ENCODE peak calls at places on chromosomes 13 and 19, in six cellular contexts. F, L, K, H, J and A are unnamed samples.
A peak's percentile ranks its signal among the peaks of the same experiment; 100 is the strongest.

GRCh38 chr19:7348587-7349230 is at the start of gene ARHGEF18:
- DNase-seq in F (peak; percentile 94), L (peak; percentile 64), K (peak; percentile 73), H (peak; percentile 90), J (no peak), A (no peak)

GRCh38 chr19:3142292-3142670 is 6.4 kb downstream of the GNA15 start:
- DNase-seq in F (no peak), L (no peak), K (no peak), H (no peak), J (no peak), A (no peak)

GRCh38 chr13:73842621-73843020 is 291.6 kb downstream of the KLF12 start:
- DNase-seq in F (no peak), L (no peak), K (no peak), H (no peak), J (no peak), A (no peak)

GRCh38 chr19:33622505-33622808 is 704 bp downstream of the CHST8 start:
- DNase-seq in F (no peak), L (no peak), K (no peak), H (no peak), J (no peak), A (no peak)

GRCh38 chr19:39428309-39429112 is 7.2 kb downstream of the RPS16 start:
- DNase-seq in F (peak; percentile 76), L (peak; percentile 81), K (peak; percentile 78), H (no peak), J (peak; percentile 84), A (no peak)

GRCh38 chr19:4139614-4140236 is 13.7 kb upstream of the CREB3L3 start:
- DNase-seq in F (peak; percentile 96), L (peak; percentile 86), K (peak; percentile 92), H (peak; percentile 95), J (peak; percentile 75), A (peak; percentile 93)

GRCh38 chr13:55977436-55977835 is 1163.3 kb upstream of the PRR20A start:
- DNase-seq in F (no peak), L (no peak), K (no peak), H (no peak), J (no peak), A (no peak)

GRCh38 chr13:44151474-44151873 is 222.2 kb upstream of the SERP2 start:
- DNase-seq in F (no peak), L (no peak), K (no peak), H (no peak), J (no peak), A (no peak)

GRCh38 chr13:99981115-99982020 is at the start of gene ZIC2:
- DNase-seq in F (peak; percentile 72), L (no peak), K (no peak), H (no peak), J (no peak), A (no peak)

DNA sequence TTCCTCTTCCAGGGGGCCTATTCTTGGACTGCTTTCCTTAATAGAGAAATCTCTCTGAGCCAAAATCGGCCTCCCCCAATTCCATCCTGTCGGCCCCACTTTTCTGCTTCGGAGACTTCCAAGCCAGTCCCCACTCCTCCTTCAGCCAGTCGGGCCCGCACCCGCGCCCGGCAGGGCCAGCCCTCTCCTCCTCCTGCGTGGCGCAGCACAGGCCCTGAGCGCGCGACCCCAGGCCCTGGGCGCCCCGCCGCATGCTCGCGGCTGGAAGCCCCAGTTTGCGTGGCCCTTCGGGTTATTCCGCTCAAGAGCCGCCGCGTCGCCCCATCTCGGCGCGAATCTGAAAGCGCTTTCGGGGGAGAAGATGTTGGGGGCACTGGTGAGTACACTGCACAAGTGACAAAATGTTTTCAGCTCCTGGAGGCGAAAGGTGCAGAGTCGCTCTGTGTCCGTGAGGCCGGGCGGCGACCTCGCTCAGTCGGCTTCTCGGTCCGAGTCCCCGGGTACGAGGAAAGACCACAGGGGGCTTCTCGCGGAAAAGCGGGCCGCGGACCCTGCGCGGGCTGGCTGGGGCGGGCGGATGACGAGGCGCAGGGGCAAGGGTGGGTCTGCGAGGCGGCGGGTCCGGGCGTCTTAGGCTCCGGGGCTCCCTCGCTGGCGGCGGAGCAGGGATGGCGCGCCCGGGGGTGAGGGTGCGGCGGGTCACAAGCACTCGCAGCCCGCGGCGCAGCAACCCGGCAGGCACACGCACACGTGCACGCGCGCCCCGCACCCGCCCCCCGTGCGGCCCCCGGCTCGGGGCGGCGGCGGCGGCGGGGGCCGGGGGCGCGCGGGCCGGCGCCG is at the start of gene IL17D:
- DNase-seq in F (peak; percentile 85), L (peak; percentile 66), K (peak; percentile 72), H (no peak), J (no peak), A (no peak)
- TF ChIP-seq CTCF in F (no peak), L (no peak), K (peak; percentile 5), H (no peak), J (no peak), A (no peak)

DNA sequence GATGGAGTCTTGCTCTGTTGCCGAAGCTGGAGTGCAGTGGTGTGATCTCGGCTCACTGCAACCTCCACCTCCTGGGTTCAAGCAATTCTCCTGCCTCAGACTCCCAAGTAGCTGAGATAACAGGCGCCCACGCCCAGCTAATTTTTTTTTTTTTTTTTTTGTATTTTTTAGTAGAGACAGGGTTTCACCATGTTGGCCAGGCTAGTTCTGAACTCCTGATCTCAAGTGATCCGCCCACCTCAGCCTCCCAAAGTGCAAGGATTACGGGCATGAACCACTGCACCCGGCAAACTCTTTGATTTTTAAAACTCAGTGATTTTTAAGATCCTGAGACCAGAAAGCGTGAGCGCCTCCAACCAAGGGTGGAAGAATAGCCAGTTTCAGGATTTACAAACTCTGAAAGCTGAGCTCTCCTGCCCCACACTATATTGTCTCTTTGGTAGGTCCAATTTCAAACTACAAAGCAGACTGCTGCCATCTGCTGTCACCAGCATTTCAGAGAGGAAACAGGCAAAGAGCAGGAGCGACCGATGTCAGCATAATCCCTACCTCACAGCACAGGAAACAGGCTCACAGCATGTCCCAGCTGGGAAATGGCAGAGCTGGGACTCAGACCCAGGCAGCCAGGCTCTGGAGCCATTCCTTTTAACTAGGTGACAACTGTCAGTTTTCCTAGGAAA is 9.2 kb downstream of the NOSIP start:
- DNase-seq in F (no peak), L (no peak), K (no peak), H (peak; percentile 74), J (no peak), A (no peak)
- TF ChIP-seq CTCF in F (no peak), L (no peak), K (peak; percentile 8), H (no peak), J (peak; percentile 36), A (no peak)

DNA sequence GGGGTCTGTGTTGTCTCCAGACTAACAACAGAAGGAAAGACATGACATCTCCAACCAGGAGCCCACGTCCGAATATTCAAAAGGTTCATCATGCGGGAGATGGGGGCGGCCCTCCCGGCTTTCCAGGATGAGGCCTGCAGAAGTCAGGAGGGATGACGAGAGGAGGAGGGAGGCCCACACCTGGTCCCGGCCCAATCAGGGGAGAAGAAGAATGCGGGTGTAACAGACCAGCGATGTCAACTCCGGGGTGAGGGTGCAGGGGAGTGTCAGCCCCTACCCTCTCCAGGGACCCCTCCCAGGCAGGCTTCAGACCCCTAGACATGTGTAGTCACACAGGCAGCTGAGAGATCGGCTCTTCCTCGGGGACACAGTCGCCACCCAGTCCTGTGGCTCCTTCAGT is 275.3 kb upstream of the ZNF507 start:
- DNase-seq in F (no peak), L (no peak), K (no peak), H (no peak), J (no peak), A (no peak)
- TF ChIP-seq CTCF in F (no peak), L (no peak), K (no peak), H (no peak), J (no peak), A (no peak)

DNA sequence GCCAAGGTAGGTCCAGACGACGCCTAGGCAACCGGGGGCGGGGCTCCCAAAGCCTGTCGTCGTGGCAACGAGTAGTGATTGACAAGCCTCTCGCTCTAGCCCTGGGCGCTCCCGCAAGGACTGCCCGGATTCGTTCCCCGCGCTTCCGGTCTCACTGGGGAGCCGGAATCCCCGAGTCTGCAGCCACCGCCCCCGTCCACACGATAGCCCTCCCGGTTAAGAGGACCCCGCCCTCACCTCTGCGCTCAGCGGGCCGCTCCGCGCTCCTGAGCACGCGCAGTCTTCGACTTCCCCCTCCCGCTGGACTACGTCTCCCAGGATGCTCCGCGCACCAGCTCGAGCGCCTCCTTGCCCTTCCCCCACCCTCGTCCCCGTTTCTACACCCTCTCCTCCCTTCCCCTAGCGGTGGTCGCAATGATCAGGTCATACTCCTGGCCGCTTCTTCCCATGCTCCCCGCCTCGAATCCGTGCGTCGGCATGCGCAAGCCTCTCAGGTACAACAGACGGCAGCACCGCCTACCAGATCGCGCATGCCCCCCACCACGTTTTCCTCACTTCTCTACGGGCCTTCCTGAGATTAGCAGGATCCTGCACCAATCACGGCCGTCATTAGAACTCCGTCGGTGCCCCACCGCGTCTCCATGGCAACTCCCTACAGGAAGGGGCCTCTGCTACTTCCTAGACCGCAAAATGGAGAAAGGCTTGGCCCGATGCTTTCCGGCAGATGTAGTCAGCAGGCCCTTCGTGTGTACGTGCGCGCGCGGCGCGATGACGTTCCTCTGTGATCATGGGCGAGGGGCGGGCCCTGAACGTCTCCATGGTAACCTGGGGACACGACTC is at the start of gene MZF1:
- DNase-seq in F (peak; percentile 100), L (peak; percentile 100), K (peak; percentile 100), H (peak; percentile 100), J (peak; percentile 100), A (peak; percentile 99)
- TF ChIP-seq CTCF in F (peak; percentile 35), L (peak; percentile 48), K (peak; percentile 16), H (no peak), J (peak; percentile 23), A (no peak)

GRCh38 chr13:103884139-103884723 is 818.0 kb upstream of the SLC10A2 start:
- DNase-seq in F (no peak), L (no peak), K (no peak), H (no peak), J (no peak), A (no peak)

GRCh38 chr13:103883698-103884097 is 817.5 kb upstream of the SLC10A2 start:
- DNase-seq in F (no peak), L (no peak), K (no peak), H (no peak), J (no peak), A (no peak)

GRCh38 chr13:103878891-103879605 is 812.8 kb upstream of the SLC10A2 start:
- DNase-seq in F (no peak), L (no peak), K (no peak), H (no peak), J (no peak), A (no peak)

DNA sequence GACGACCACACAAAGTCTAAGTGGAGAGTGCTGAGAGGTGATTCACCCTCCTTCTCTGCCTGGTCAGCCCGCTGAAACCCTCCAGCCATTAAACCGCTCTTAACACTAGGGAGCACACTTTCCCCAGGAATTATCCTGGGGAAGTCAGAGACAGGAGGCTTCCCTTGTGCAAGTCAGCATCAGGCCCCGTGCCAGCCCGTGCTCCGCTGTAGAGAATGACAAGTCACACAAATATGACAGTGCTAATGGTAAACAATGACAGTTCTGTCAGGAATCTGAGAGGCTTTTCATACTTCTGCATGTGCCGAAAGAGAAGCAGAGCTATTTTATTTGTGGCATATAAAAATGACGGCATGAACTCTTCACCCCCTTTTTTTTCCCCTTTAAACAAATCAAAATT is 816.9 kb upstream of the SLC10A2 start:
- DNase-seq in F (peak; percentile 75), L (peak; percentile 84), K (peak; percentile 84), H (peak; percentile 66), J (peak; percentile 70), A (peak; percentile 78)
- TF ChIP-seq CTCF in F (no peak), L (peak; percentile 17), K (peak; percentile 55), H (no peak), J (peak; percentile 62), A (no peak)

GRCh38 chr13:50584856-50585580 is 258.5 kb downstream of the DLEU7 start:
- DNase-seq in F (no peak), L (no peak), K (no peak), H (no peak), J (no peak), A (no peak)
- TF ChIP-seq CTCF in F (no peak), L (no peak), K (no peak), H (no peak), J (no peak), A (no peak)

GRCh38 chr19:53874384-53874995 is 6.8 kb downstream of the MYADM start:
- DNase-seq in F (no peak), L (no peak), K (no peak), H (no peak), J (no peak), A (no peak)
- TF ChIP-seq CTCF in F (no peak), L (no peak), K (no peak), H (no peak), J (no peak), A (no peak)